ENCODE peak calls at places on chromosomes 6 and 20, in six cellular contexts. Y is heart left ventricle, I is neural progenitor cell, V is esophagus squamous epithelium, X is A549, B is GM23248. K is an unnamed sample.

GRCh38 chr6:44058617-44059358 is 68.5 kb downstream of the MRPL14 start:
- DNase-seq in Y (peak; percentile 86), I (no peak), V (no peak), X (peak; percentile 85), B (peak; percentile 100), K (no peak)

GRCh38 chr6:108167449-108167903 is 1.7 kb downstream of the NR2E1 start:
- DNase-seq in Y (no peak), I (peak; percentile 77), V (no peak), X (no peak), B (no peak), K (peak; percentile 48)

GRCh38 chr6:133916650-133917151 is 27.8 kb downstream of the TCF21 start:
- DNase-seq in Y (peak; percentile 91), I (peak; percentile 97), V (peak; percentile 23), X (peak; percentile 35), B (peak; percentile 85), K (peak; percentile 94)

GRCh38 chr20:59955131-59955796 is 3.0 kb upstream of the CDH26 start:
- DNase-seq in Y (no peak), I (peak; percentile 24), V (no peak), X (peak; percentile 40), B (peak; percentile 42), K (no peak)

GRCh38 chr6:31878222-31878621 is 575 bp downstream of the SLC44A4 start:
- DNase-seq in Y (no peak), I (no peak), V (no peak), X (no peak), B (no peak), K (no peak)

GRCh38 chr20:43584448-43585138 is 6.1 kb upstream of the IFT52 start:
- DNase-seq in Y (no peak), I (no peak), V (no peak), X (no peak), B (peak; percentile 54), K (no peak)

GRCh38 chr20:4113546-4113945 is 98.2 kb upstream of the RNF24 start:
- DNase-seq in Y (no peak), I (no peak), V (no peak), X (no peak), B (no peak), K (no peak)

GRCh38 chr20:62611794-62612193 is 30.5 kb upstream of the SLCO4A1 start:
- DNase-seq in Y (no peak), I (no peak), V (no peak), X (no peak), B (no peak), K (no peak)

GRCh38 chr20:24651171-24651972 is 181.9 kb downstream of the SYNDIG1 start:
- DNase-seq in Y (no peak), I (no peak), V (no peak), X (peak; percentile 61), B (peak; percentile 92), K (no peak)

GRCh38 chr6:11429577-11429976 is 108.0 kb upstream of the TMEM170B start:
- DNase-seq in Y (no peak), I (no peak), V (no peak), X (no peak), B (no peak), K (no peak)

GRCh38 chr6:142935553-142936517 is 9.1 kb downstream of the HIVEP2 start:
- DNase-seq in Y (no peak), I (no peak), V (no peak), X (no peak), B (no peak), K (no peak)

GRCh38 chr6:121413831-121414368 is 21.5 kb upstream of the GJA1 start:
- DNase-seq in Y (no peak), I (no peak), V (no peak), X (no peak), B (no peak), K (no peak)

GRCh38 chr20:1803216-1804128 is 91.7 kb upstream of the SIRPA start:
- DNase-seq in Y (peak; percentile 77), I (peak; percentile 93), V (peak; percentile 29), X (no peak), B (peak; percentile 86), K (peak; percentile 76)

GRCh38 chr6:31125162-31125561 is 4.9 kb upstream of the CDSN start:
- DNase-seq in Y (peak; percentile 44), I (no peak), V (no peak), X (no peak), B (peak; percentile 66), K (no peak)

GRCh38 chr20:3203315-3204123 is 963 bp downstream of the DDRGK1 start:
- DNase-seq in Y (no peak), I (peak; percentile 30), V (no peak), X (no peak), B (peak; percentile 71), K (no peak)

GRCh38 chr20:21527908-21528307 is 14.0 kb upstream of the NKX2-2 start:
- DNase-seq in Y (no peak), I (no peak), V (no peak), X (no peak), B (no peak), K (no peak)

GRCh38 chr6:78513856-78514255 is 353.5 kb upstream of the IRAK1BP1 start:
- DNase-seq in Y (no peak), I (peak; percentile 59), V (no peak), X (no peak), B (no peak), K (peak; percentile 8)

GRCh38 chr6:130293800-130294199 is 71.0 kb upstream of the SAMD3 start:
- DNase-seq in Y (no peak), I (peak; percentile 77), V (no peak), X (peak; percentile 46), B (peak; percentile 79), K (peak; percentile 31)

GRCh38 chr6:148548065-148548748 is 198.6 kb upstream of the UST start:
- DNase-seq in Y (peak; percentile 48), I (no peak), V (no peak), X (no peak), B (peak; percentile 30), K (no peak)

GRCh38 chr6:23137596-23137995 is 568.2 kb downstream of the HDGFL1 start:
- DNase-seq in Y (no peak), I (no peak), V (no peak), X (no peak), B (peak; percentile 2), K (no peak)

GRCh38 chr20:62768815-62769287 is 27.4 kb upstream of the MRGBP start:
- DNase-seq in Y (peak; percentile 40), I (no peak), V (no peak), X (no peak), B (peak; percentile 40), K (no peak)

GRCh38 chr6:34585512-34586045 is 29.4 kb upstream of the SPDEF start:
- DNase-seq in Y (no peak), I (no peak), V (no peak), X (no peak), B (peak; percentile 86), K (no peak)

GRCh38 chr6:166488081-166488685 is 98.3 kb downstream of the RAMACL start:
- DNase-seq in Y (peak; percentile 77), I (peak; percentile 19), V (peak; percentile 28), X (no peak), B (peak; percentile 19), K (no peak)
- H3K4me1 ChIP-seq in Y (no peaks in the 10 kb centered on the region), I (peaks cover 18% of the 10 kb centered on the region), V (peaks cover 17% of the 10 kb centered on the region), X (no peaks in the 10 kb centered on the region), B (no peaks in the 10 kb centered on the region), K (peaks cover 17% of the 10 kb centered on the region)

GRCh38 chr20:36463212-36464061 is 77.9 kb upstream of the MYL9 start:
- DNase-seq in Y (no peak), I (no peak), V (no peak), X (no peak), B (peak; percentile 40), K (no peak)
- H3K4me1 ChIP-seq in Y (peaks cover 49% of the 10 kb centered on the region), I (peaks cover 35% of the 10 kb centered on the region), V (peaks cover 76% of the 10 kb centered on the region), X (peaks cover 61% of the 10 kb centered on the region), B (peaks cover 49% of the 10 kb centered on the region), K (peaks cover 34% of the 10 kb centered on the region)

GRCh38 chr6:334536-334935 is 42.2 kb downstream of the DUSP22 start:
- DNase-seq in Y (no peak), I (no peak), V (no peak), X (no peak), B (no peak), K (no peak)

GRCh38 chr6:337782-338464 is 45.6 kb downstream of the DUSP22 start:
- DNase-seq in Y (no peak), I (no peak), V (no peak), X (no peak), B (no peak), K (no peak)

GRCh38 chr6:335146-335545 is 42.9 kb downstream of the DUSP22 start:
- DNase-seq in Y (no peak), I (no peak), V (no peak), X (no peak), B (no peak), K (no peak)

GRCh38 chr6:335572-335971 is 43.3 kb downstream of the DUSP22 start:
- DNase-seq in Y (no peak), I (peak; percentile 50), V (no peak), X (no peak), B (no peak), K (no peak)

DNA sequence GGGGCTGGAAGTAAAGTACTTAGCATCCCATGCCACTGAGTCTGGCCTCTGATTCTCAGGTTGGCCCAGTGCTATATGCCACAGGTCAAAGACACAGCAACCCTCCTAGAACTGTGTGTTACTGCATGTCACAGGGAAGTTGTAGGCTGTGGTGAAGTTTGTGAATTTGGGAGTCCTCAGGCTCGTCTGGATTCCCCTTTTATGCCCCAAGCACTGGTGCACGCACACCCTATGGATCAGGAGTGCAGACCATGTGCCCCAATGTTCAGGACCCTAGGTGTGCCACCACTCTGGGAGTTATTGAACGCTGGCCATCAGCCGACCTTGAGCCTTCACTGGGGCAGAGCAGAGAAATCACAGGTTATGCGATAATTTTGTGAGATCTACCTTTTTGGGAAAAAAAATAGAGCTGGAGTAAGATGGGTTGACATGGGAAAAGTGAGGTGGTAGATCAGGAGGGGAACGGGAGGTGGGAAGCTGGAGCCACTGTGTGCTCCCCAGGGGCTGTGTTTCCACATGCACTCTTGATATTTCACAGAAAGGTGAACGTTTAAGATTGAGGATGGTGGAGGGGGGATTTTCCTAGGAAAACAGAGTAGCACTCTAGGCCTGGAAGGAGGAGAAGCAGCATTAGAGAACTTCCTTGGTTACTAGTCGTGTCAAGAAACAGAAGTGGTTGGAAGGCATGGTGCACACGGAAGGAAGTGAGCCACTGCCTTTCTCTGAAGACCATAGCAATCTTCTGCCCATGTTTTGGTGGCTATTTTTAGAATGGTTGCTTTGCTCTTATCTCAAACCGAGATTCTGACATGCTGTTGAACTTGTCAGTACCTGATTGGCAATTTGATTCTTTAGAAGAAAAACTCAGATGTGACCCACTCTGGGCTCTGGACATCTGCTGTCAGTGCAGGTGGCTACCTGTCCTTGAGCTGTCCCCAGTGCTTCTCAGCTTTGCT is 44.1 kb downstream of the DUSP22 start:
- DNase-seq in Y (no peak), I (no peak), V (no peak), X (no peak), B (no peak), K (no peak)
- H3K4me1 ChIP-seq in Y (peaks cover 28% of the 10 kb centered on the region), I (no peaks in the 10 kb centered on the region), V (peaks cover 21% of the 10 kb centered on the region), X (peaks cover 9% of the 10 kb centered on the region), B (no peaks in the 10 kb centered on the region), K (no peaks in the 10 kb centered on the region)

DNA sequence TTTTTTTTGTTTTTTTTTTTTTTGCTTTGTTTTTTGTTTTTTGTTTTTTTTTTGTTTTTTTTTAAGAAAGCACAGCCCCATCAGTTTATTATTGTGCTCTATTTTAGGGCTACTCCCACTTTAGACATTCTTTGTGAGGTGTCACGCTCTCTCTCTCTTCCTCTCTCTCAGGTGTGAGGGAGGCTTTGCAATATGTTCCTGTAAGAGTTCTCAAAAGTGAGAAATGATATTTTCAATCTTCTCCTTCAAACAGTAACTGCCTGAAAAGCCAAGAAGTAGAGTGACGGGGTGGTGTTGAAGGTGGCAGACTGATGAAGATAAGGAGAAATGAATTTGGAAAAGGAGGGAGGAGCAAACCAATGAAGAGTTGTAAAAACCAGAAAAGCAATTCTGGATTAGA is 28.3 kb upstream of the HDAC2 start:
- DNase-seq in Y (no peak), I (no peak), V (no peak), X (no peak), B (no peak), K (no peak)
- H3K4me1 ChIP-seq in Y (peaks cover 12% of the 10 kb centered on the region), I (no peaks in the 10 kb centered on the region), V (no peaks in the 10 kb centered on the region), X (peaks cover 17% of the 10 kb centered on the region), B (peaks cover 36% of the 10 kb centered on the region), K (peaks cover 3% of the 10 kb centered on the region)

K was measured in neuronal stem cell.